ENCODE peak calls at places on chromosomes 6 and 20, in eight cellular contexts. P is fibroblast of lung; S is CD8-positive, alpha-beta T cell; V is heart left ventricle; Q is transverse colon; I is endodermal cell; U is keratinocyte; A is ascending aorta. M is an unnamed sample.

GRCh38 chr6:84707161-84707560 is 57.2 kb downstream of the TBX18 start:
- DNase-seq in P (no peak), S (no peak), V (no peak), Q (no peak), I (no peak), U (no peak), A (no peak), M (no peak)

GRCh38 chr6:41066867-41067304 is 5.3 kb downstream of the OARD1 start:
- DNase-seq in P (peak; percentile 73), S (no peak), V (peak; percentile 61), Q (peak; percentile 83), I (peak; percentile 88), U (peak; percentile 30), A (no peak), M (peak; percentile 69)

GRCh38 chr6:20424679-20425078 is 23.0 kb downstream of the E2F3 start:
- DNase-seq in P (no peak), S (no peak), V (no peak), Q (no peak), I (peak; percentile 68), U (no peak), A (no peak), M (no peak)

GRCh38 chr6:5936611-5937010 is 70.1 kb downstream of the NRN1 start:
- DNase-seq in P (peak; percentile 81), S (no peak), V (no peak), Q (no peak), I (no peak), U (no peak), A (no peak), M (no peak)

GRCh38 chr6:14817068-14817467 is 428.8 kb upstream of the JARID2 start:
- DNase-seq in P (no peak), S (no peak), V (no peak), Q (no peak), I (no peak), U (no peak), A (no peak), M (no peak)

GRCh38 chr20:25540273-25540672 is 45.1 kb downstream of the NINL start:
- DNase-seq in P (peak; percentile 23), S (no peak), V (no peak), Q (no peak), I (peak; percentile 75), U (no peak), A (no peak), M (no peak)

GRCh38 chr6:129162605-129163004 is 279.7 kb downstream of the LAMA2 start:
- DNase-seq in P (no peak), S (no peak), V (no peak), Q (no peak), I (no peak), U (no peak), A (no peak), M (no peak)

GRCh38 chr6:6661684-6662083 is 73.2 kb downstream of the LY86 start:
- DNase-seq in P (no peak), S (no peak), V (peak; percentile 82), Q (peak; percentile 62), I (no peak), U (no peak), A (no peak), M (no peak)

GRCh38 chr6:37485259-37485658 is 14.4 kb downstream of the CCDC167 start:
- DNase-seq in P (no peak), S (no peak), V (no peak), Q (no peak), I (peak; percentile 75), U (no peak), A (no peak), M (no peak)

GRCh38 chr6:65448806-65449397 is 258.1 kb downstream of the EYS start:
- DNase-seq in P (no peak), S (no peak), V (no peak), Q (no peak), I (no peak), U (no peak), A (no peak), M (no peak)

GRCh38 chr20:17674722-17675518 is 7.1 kb downstream of the RRBP1 start:
- DNase-seq in P (no peak), S (no peak), V (no peak), Q (no peak), I (no peak), U (no peak), A (no peak), M (no peak)

GRCh38 chr20:35541783-35542662 is at the start of gene ERGIC3:
- DNase-seq in P (peak; percentile 92), S (peak; percentile 93), V (peak; percentile 97), Q (peak; percentile 99), I (peak; percentile 100), U (peak; percentile 62), A (peak; percentile 86), M (peak; percentile 99)
- TF ChIP-seq CTCF in P (no peak), S (no peak), V (peak; percentile 42), Q (no peak), I (peak; percentile 33), U (no peak), A (peak; percentile 7), M (no peak)

DNA sequence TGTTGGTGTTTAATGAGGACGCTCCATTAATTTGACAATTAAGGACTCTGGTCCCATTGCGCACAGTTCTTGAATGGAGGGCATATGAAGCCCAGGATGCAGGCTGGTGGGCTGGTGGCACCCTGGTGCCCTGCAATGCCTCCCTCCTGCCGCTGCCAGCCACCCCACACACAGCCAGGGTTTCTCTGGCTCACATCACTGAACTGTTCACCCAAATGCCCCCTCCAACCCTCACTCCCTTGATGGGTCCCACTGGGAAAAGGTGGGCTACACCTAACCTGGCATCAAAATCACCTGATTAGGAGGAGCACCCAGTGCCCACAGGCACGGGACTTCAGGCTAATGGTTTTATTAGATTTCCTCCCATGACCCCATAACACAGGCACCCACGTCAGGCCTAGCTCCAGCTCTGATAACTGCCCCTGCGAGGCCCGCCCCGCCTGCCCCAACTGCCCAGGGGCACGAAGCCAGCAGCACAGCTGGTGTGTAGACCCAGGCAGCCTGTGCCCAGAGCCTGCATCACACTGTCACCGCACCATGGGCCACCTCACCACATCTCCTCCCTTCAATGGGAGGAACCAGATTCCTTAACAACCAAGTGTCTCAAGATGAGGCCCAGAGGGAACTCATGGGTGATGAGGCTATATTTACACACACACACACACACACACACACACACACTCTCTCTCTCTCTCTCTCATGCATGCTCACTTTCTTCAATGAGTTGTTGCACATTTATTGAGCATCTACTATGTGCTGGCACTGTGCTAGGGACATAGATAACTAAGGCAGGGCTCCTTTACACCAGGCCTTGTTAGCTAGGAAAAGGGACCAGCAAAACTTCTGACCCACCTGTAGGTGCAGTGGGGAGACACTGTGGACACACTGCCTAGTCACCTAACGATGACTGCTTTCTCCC is 107.3 kb downstream of the NOL4L start:
- DNase-seq in P (no peak), S (no peak), V (no peak), Q (peak; percentile 71), I (peak; percentile 34), U (no peak), A (no peak), M (peak; percentile 46)
- H3K4me1 ChIP-seq in P (peaks cover 24% of the 10 kb centered on the region), S (peaks cover 68% of the 10 kb centered on the region), V (peaks cover 61% of the 10 kb centered on the region), Q (peaks cover 95% of the 10 kb centered on the region), I (peaks cover 29% of the 10 kb centered on the region), U (peaks cover 7% of the 10 kb centered on the region), A (peaks cover 10% of the 10 kb centered on the region), M (peaks cover 17% of the 10 kb centered on the region)

GRCh38 chr20:609371-609964 is 641 bp downstream of the TCF15 start:
- DNase-seq in P (no peak), S (no peak), V (no peak), Q (no peak), I (peak; percentile 71), U (no peak), A (no peak), M (no peak)
- H3K4me3 ChIP-seq in P (no peak overlapping the region), S (no peak overlapping the region), V (peak overlapping the region; percentile 60), Q (no peak overlapping the region), I (peak overlapping the region; percentile 42), U (no peak overlapping the region), A (peak overlapping the region; percentile 36), M (peak overlapping the region; percentile 64)

GRCh38 chr6:11722805-11723631 is 55.6 kb downstream of the ADTRP start:
- DNase-seq in P (no peak), S (no peak), V (no peak), Q (no peak), I (no peak), U (no peak), A (no peak), M (no peak)

GRCh38 chr6:11718031-11718430 is 60.6 kb downstream of the ADTRP start:
- DNase-seq in P (no peak), S (no peak), V (no peak), Q (no peak), I (no peak), U (no peak), A (no peak), M (no peak)

GRCh38 chr6:11727356-11727755 is 51.2 kb downstream of the ADTRP start:
- DNase-seq in P (no peak), S (no peak), V (no peak), Q (no peak), I (no peak), U (no peak), A (no peak), M (no peak)

GRCh38 chr6:11718461-11718860 is 60.1 kb downstream of the ADTRP start:
- DNase-seq in P (peak; percentile 8), S (no peak), V (no peak), Q (no peak), I (no peak), U (no peak), A (no peak), M (no peak)

GRCh38 chr6:11722224-11722623 is 56.4 kb downstream of the ADTRP start:
- DNase-seq in P (no peak), S (no peak), V (no peak), Q (no peak), I (no peak), U (no peak), A (no peak), M (no peak)
- TF ChIP-seq CTCF in P (no peak), S (no peak), V (no peak), Q (no peak), I (no peak), U (no peak), A (no peak), M (no peak)

DNA sequence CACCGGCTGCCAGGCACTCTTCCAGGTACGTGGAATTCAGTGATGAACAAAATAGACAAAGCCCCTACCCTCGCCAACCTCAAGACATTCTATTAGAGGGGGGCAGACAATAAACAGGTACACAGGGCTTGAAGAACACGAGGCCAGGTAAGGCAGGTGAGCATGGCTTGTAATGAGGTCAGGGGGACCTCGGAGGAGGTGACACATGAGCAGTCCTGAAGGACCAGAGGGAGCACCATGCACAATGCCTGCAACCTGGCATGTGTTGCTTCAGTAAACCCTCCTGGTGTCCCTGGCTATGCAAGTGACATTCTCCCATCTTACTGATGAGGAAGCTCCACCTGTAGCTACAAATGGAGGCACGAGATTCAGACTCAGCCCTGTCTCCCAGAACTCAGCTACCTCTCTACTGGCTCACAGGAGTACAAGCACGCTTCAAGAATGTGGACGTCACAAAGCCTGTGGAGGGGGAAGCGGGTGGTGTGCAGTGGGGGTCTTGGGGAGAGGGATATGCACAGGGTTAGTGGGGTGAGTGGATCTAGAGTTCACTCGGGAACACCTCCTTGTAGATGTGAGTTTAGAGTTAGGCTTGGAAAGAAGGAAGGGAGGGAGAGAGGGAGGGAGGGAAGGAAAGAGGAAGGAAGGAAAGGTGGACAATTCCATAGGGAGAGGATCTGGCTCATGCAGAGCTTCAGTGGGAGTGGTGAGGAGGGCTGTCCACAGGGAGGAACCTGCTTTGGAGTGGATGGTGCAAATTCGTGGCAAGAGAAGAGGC is 7.6 kb upstream of the MAPK13 start:
- DNase-seq in P (no peak), S (no peak), V (no peak), Q (no peak), I (no peak), U (no peak), A (no peak), M (no peak)
- H3K4me1 ChIP-seq in P (peaks cover 15% of the 10 kb centered on the region), S (peaks cover 88% of the 10 kb centered on the region), V (peaks cover 13% of the 10 kb centered on the region), Q (peaks cover 26% of the 10 kb centered on the region), I (no peaks in the 10 kb centered on the region), U (peaks cover 16% of the 10 kb centered on the region), A (no peaks in the 10 kb centered on the region), M (peaks cover 12% of the 10 kb centered on the region)